ENCODE peak calls at places on chromosomes 4 and X, in four cellular contexts. One of them, this sample, is unnamed.

GRCh38 chrX:140710710-140711109 is 1.2 kb downstream of the LINC00632 start:
- DNase-seq in right lobe of liver: no peak
- DNase-seq in mucosa of descending colon: no peak
- DNase-seq in natural killer cell: no peak
- DNase-seq in this sample: no peak

GRCh38 chr4:83207497-83208105 is 77.0 kb downstream of the COQ2 start:
- DNase-seq in mucosa of descending colon: no peak
- DNase-seq in right lobe of liver: no peak
- DNase-seq in natural killer cell: no peak
- DNase-seq in this sample: no peak

GRCh38 chr4:67393699-67394281 is 151.5 kb downstream of the CENPC start:
- DNase-seq in natural killer cell: no peak
- DNase-seq in mucosa of descending colon: no peak
- DNase-seq in right lobe of liver: no peak
- DNase-seq in this sample: no peak

GRCh38 chrX:24979081-24979480 is 36.7 kb downstream of the ARX start:
- DNase-seq in natural killer cell: no peak
- DNase-seq in right lobe of liver: no peak
- DNase-seq in mucosa of descending colon: no peak
- DNase-seq in this sample: no peak

GRCh38 chr4:123365412-123365811 is 31.2 kb upstream of the SPRY1 start:
- DNase-seq in right lobe of liver: no peak
- DNase-seq in natural killer cell: no peak
- DNase-seq in mucosa of descending colon: no peak
- DNase-seq in this sample: no peak

GRCh38 chrX:16897445-16897844 is 27.3 kb upstream of the RBBP7 start:
- DNase-seq in natural killer cell: no peak
- DNase-seq in right lobe of liver: no peak
- DNase-seq in mucosa of descending colon: no peak
- DNase-seq in this sample: no peak

GRCh38 chrX:68498044-68498507 is 775 bp upstream of the YIPF6 start:
- DNase-seq in right lobe of liver: no peak
- DNase-seq in mucosa of descending colon: no peak
- DNase-seq in natural killer cell: no peak
- DNase-seq in this sample: no peak

GRCh38 chr4:24583451-24584174 is 741 bp downstream of the DHX15 start:
- DNase-seq in natural killer cell: peak; percentile 19
- DNase-seq in mucosa of descending colon: peak; percentile 79
- DNase-seq in right lobe of liver: peak; percentile 59
- DNase-seq in this sample: peak; percentile 31

GRCh38 chrX:38880460-38880859 is 79.2 kb downstream of the MID1IP1 start:
- DNase-seq in natural killer cell: no peak
- DNase-seq in right lobe of liver: no peak
- DNase-seq in mucosa of descending colon: no peak
- DNase-seq in this sample: no peak

GRCh38 chrX:137945470-137945869 is 379.5 kb downstream of the ZIC3 start:
- DNase-seq in right lobe of liver: no peak
- DNase-seq in natural killer cell: no peak
- DNase-seq in mucosa of descending colon: no peak
- DNase-seq in this sample: no peak

GRCh38 chr4:114027596-114027995 is 48.1 kb upstream of the ARSJ start:
- DNase-seq in mucosa of descending colon: no peak
- DNase-seq in right lobe of liver: no peak
- DNase-seq in natural killer cell: no peak
- DNase-seq in this sample: no peak

GRCh38 chr4:2794707-2795557 is 2.0 kb downstream of the SH3BP2 start:
- DNase-seq in natural killer cell: no peak
- DNase-seq in right lobe of liver: peak; percentile 81
- DNase-seq in mucosa of descending colon: peak; percentile 86
- DNase-seq in this sample: peak; percentile 13

GRCh38 chr4:125317526-125317880 is 2.7 kb downstream of the FAT4 start:
- DNase-seq in natural killer cell: peak; percentile 45
- DNase-seq in mucosa of descending colon: peak; percentile 44
- DNase-seq in right lobe of liver: peak; percentile 28
- DNase-seq in this sample: no peak

DNA sequence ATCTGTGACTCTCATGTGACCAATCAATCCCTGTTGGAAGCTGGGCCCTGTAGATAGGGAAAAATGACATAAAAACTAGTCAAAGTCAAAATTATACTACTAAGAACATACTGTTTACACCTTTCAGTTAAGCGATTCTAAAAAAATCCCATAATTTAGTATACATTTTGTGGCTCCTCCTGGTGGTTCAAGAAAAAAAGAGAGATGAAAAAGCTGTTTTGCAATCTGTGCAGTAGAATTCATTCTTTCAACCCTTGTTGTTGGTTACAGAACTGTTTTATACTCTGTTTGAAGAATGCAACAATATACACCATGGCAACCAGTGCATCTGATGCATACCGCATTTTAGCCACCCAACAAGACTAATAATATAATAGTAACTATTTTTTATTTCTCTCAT is 66.8 kb upstream of the ANK2 start:
- DNase-seq in right lobe of liver: no peak
- DNase-seq in mucosa of descending colon: no peak
- DNase-seq in natural killer cell: no peak
- DNase-seq in this sample: no peak
- TF ChIP-seq CTCF in right lobe of liver: no peak
- TF ChIP-seq CTCF in mucosa of descending colon: no peak
- TF ChIP-seq CTCF in natural killer cell: no peak
- TF ChIP-seq CTCF in this sample: no peak

GRCh38 chrX:12113321-12113720 is 25.0 kb upstream of the FRMPD4 start:
- DNase-seq in natural killer cell: no peak
- DNase-seq in mucosa of descending colon: no peak
- DNase-seq in right lobe of liver: no peak
- DNase-seq in this sample: no peak

GRCh38 chrX:12118134-12118533 is 20.1 kb upstream of the FRMPD4 start:
- DNase-seq in right lobe of liver: no peak
- DNase-seq in mucosa of descending colon: no peak
- DNase-seq in natural killer cell: no peak
- DNase-seq in this sample: no peak

GRCh38 chrX:12115377-12115776 is 22.9 kb upstream of the FRMPD4 start:
- DNase-seq in mucosa of descending colon: no peak
- DNase-seq in natural killer cell: no peak
- DNase-seq in right lobe of liver: no peak
- DNase-seq in this sample: no peak
- TF ChIP-seq CTCF in mucosa of descending colon: no peak
- TF ChIP-seq CTCF in natural killer cell: no peak
- TF ChIP-seq CTCF in right lobe of liver: no peak
- TF ChIP-seq CTCF in this sample: no peak

GRCh38 chr4:112073201-112073600 is 72.1 kb upstream of the FAM241A start:
- DNase-seq in right lobe of liver: no peak
- DNase-seq in mucosa of descending colon: no peak
- DNase-seq in natural killer cell: no peak
- DNase-seq in this sample: no peak

GRCh38 chr4:112076919-112077608 is 68.2 kb upstream of the FAM241A start:
- DNase-seq in mucosa of descending colon: no peak
- DNase-seq in natural killer cell: no peak
- DNase-seq in right lobe of liver: no peak
- DNase-seq in this sample: no peak

GRCh38 chr4:112077743-112078142 is 67.5 kb upstream of the FAM241A start:
- DNase-seq in mucosa of descending colon: peak; percentile 34
- DNase-seq in right lobe of liver: no peak
- DNase-seq in natural killer cell: no peak
- DNase-seq in this sample: no peak

DNA sequence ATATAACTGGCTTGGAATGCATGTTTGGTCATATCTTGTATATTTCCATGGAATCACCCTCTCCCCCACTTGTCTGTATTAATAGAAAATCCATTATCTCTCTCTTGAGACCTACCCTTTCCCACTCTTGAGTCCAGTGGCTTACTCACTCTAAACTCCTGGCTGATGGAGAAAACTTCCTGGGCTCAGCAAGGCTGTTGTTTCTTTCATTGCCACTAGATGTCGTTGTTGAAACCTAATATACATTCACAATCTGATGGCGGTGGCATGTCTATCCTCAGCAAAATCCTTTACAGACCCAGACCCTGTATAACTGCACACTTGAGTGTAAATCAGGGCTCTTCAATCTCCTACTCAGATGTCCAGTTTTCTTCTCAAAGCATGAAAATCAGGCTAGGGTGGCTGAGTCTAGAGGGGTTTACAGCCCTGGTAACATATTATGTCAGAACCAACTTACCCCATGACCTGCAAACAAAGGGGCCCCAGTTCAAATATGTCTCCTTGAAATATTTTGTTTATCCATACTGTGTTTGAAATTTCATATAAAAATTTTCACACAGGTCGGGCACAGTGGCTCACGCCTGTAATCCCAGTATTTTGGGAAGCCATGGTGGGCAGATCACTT is 70.0 kb upstream of the FAM241A start:
- DNase-seq in natural killer cell: no peak
- DNase-seq in mucosa of descending colon: no peak
- DNase-seq in right lobe of liver: no peak
- DNase-seq in this sample: no peak
- TF ChIP-seq CTCF in natural killer cell: peak; percentile 54
- TF ChIP-seq CTCF in mucosa of descending colon: peak; percentile 61
- TF ChIP-seq CTCF in right lobe of liver: peak; percentile 81
- TF ChIP-seq CTCF in this sample: no peak

GRCh38 chr4:93237526-93237925 is 591.0 kb upstream of the ATOH1 start:
- DNase-seq in natural killer cell: no peak
- DNase-seq in mucosa of descending colon: no peak
- DNase-seq in right lobe of liver: no peak
- DNase-seq in this sample: no peak
- TF ChIP-seq CTCF in natural killer cell: no peak
- TF ChIP-seq CTCF in mucosa of descending colon: no peak
- TF ChIP-seq CTCF in right lobe of liver: no peak
- TF ChIP-seq CTCF in this sample: no peak

DNA sequence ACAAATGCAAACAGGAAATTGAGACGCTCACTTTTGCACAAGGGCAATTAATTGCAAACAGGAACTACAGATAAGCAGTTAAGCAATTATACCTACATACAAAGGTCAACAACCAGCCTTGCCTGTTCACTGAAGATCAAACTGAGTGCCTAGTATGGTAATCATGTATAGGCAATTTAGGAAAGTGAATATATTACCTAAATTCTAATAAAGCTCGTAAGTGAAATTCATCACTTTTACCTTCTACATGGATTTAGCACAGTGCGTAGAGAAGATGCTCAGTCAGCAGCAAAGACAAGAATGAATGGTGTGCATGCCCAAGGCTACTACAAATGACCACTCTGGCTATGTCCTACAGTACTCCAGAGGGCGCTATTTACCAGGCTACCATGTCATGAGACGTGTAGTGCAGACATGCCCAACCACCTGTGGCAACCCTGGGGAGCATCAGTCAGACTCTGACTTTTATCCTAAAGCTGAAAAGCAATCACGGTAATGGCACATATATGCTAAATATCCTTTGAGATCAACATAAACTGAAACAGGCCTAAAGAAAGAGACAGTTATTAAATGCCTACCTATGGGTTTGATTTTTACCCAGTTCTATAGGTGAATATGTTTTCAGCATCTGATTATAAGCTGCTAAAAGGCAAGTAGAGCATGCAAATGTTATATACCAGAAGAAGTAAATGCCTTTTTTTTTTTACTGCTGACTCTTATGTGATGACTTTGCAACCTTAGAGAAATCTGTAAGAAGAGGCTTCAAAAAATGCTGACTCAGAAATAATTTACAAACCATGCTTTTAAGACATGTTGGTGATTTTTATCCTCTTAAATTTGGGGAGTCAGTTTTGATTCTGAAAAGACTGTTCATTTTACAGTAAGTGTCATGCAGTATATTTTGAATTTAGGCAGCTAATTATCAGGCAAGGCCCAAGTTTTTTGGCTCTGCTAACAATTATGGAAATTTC is 178.0 kb downstream of the PPP3CA start:
- DNase-seq in right lobe of liver: peak; percentile 49
- DNase-seq in mucosa of descending colon: no peak
- DNase-seq in natural killer cell: peak; percentile 30
- DNase-seq in this sample: no peak
- TF ChIP-seq CTCF in right lobe of liver: peak; percentile 90
- TF ChIP-seq CTCF in mucosa of descending colon: peak; percentile 68
- TF ChIP-seq CTCF in natural killer cell: peak; percentile 81
- TF ChIP-seq CTCF in this sample: no peak

DNA sequence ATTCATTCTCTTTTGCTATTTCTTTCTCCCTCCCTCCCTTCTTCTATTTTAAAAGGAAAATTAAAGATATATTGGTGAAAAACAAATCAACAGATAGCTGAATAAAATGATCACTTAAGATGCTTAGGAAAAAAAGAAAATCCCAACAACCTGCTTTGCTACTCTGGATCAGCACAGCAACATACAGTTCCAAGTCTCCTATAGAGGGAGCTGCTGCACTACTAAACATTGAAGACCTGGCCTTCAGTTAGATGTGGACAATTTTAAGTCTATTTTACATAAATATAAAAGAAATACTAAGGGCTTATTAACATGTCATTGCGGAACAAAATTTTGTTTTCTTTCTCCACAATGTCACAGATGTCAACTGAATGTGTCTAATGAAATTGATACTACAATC is 226.4 kb downstream of the MAGEB5 start:
- DNase-seq in natural killer cell: no peak
- DNase-seq in mucosa of descending colon: no peak
- DNase-seq in right lobe of liver: no peak
- DNase-seq in this sample: no peak
- TF ChIP-seq CTCF in natural killer cell: no peak
- TF ChIP-seq CTCF in mucosa of descending colon: no peak
- TF ChIP-seq CTCF in right lobe of liver: peak; percentile 39
- TF ChIP-seq CTCF in this sample: no peak

DNA sequence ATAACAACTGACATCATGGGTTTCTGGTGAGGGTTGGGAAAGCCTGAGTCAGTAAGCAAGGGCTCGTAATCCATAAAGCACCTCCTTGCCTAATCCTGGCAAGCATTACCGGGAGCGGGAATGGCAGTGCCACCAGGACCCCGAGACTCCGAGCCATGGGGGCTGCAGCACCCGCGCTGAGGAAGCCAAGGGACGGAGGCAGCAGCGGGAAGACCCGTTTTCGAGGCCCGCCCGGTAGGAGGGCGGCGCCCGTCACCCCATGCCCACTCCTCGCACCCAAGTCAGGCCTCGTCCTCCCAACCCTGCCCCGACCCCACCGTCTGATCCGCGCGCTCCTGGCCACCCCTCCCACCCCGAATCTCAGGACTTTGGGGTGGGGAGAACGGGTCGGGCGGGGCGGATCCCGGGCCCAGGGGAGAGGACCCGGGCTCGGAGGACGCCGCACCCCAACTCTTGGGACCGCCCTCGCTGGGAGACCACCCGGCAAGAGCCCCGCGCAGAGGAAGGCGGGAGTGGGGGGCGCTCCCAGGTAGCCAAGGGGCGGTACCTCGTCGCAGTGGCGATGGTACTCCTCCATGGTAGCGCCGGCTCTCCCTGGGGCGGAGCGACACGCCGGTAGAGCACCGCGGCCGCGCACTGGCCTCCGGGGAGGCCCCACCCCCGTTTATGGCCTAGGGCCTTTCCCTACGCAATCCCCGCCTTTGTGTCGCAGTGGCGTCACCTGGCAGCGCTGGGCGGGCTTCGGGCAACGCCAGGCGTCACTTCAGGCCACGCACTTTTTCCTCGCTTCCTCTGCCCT is at the start of gene DYNLT3:
- DNase-seq in mucosa of descending colon: peak; percentile 92
- DNase-seq in natural killer cell: peak; percentile 66
- DNase-seq in right lobe of liver: peak; percentile 88
- DNase-seq in this sample: peak; percentile 72
- TF ChIP-seq CTCF in mucosa of descending colon: no peak
- TF ChIP-seq CTCF in natural killer cell: no peak
- TF ChIP-seq CTCF in right lobe of liver: no peak
- TF ChIP-seq CTCF in this sample: no peak

This sample was measured in activated B cell treated with CpG ODN at 0.5 μM for 24 hours.